ENCODE peak calls at places on chromosomes 16 and 17, in eight cellular contexts. L is fibroblast of mammary gland, J is NT2/D1, C is breast epithelium, M is ovary, V is GM23248, A is AG10803, N is heart left ventricle. I is an unnamed sample.

GRCh38 chr16:87930456-87930855 is 5.9 kb downstream of the CA5A start:
- DNase-seq in N (no peak), M (no peak), L (no peak), A (no peak), V (peak; percentile 36), J (no peak), C (no peak), I (no peak)

GRCh38 chr17:10119203-10120112 is 78.9 kb downstream of the GAS7 start:
- DNase-seq in A (peak; percentile 46), J (no peak), N (no peak), V (peak; percentile 25), M (no peak), C (peak; percentile 96), L (peak; percentile 18), I (peak; percentile 39)

GRCh38 chr16:56277040-56277439 is 85.8 kb downstream of the GNAO1 start:
- DNase-seq in L (no peak), N (no peak), J (peak; percentile 64), A (no peak), C (no peak), V (no peak), M (no peak), I (no peak)

GRCh38 chr16:27366687-27367462 is 35.1 kb upstream of the IL21R start:
- DNase-seq in A (no peak), N (no peak), J (no peak), M (no peak), V (peak; percentile 38), L (peak; percentile 24), C (no peak), I (peak; percentile 76)

GRCh38 chr16:65136656-65137055 is 14.8 kb upstream of the CDH11 start:
- DNase-seq in N (no peak), L (no peak), C (no peak), M (no peak), V (no peak), J (no peak), A (no peak), I (no peak)

GRCh38 chr17:66963521-66964082 is 905 bp upstream of the CACNG4 start:
- DNase-seq in M (no peak), C (no peak), J (no peak), V (no peak), L (no peak), A (no peak), N (no peak), I (no peak)

GRCh38 chr16:88685156-88686061 is 898 bp downstream of the SNAI3 start:
- DNase-seq in J (no peak), N (no peak), M (no peak), C (no peak), V (peak; percentile 86), L (peak; percentile 69), A (peak; percentile 51), I (peak; percentile 67)

GRCh38 chr17:7356072-7356549 is 1.2 kb downstream of the TMEM95 start:
- DNase-seq in J (peak; percentile 75), N (peak; percentile 79), C (peak; percentile 69), A (peak; percentile 56), V (peak; percentile 79), L (peak; percentile 66), M (peak; percentile 76), I (peak; percentile 81)

GRCh38 chr17:68421486-68421885 is 35.8 kb downstream of the WIPI1 start:
- DNase-seq in J (no peak), V (no peak), N (no peak), L (no peak), C (no peak), M (no peak), A (no peak), I (no peak)

GRCh38 chr17:62804822-62805221 is 3.3 kb downstream of the MARCHF10 start:
- DNase-seq in N (no peak), V (peak; percentile 80), M (no peak), C (no peak), A (peak; percentile 65), L (peak; percentile 78), J (no peak), I (no peak)

GRCh38 chr16:73010150-73010676 is 37.7 kb downstream of the ZFHX3 start:
- DNase-seq in V (no peak), J (no peak), A (no peak), L (no peak), N (no peak), M (no peak), C (no peak), I (no peak)

GRCh38 chr17:36524428-36524876 is 10.2 kb downstream of the MYO19 start:
- DNase-seq in L (peak; percentile 25), V (peak; percentile 37), M (no peak), J (no peak), A (no peak), N (no peak), C (no peak), I (no peak)

GRCh38 chr16:86824751-86825310 is 246.5 kb downstream of the FOXL1 start:
- DNase-seq in N (no peak), J (no peak), C (no peak), A (no peak), V (no peak), M (no peak), L (peak; percentile 23), I (no peak)

GRCh38 chr16:12801511-12802042 is 2.1 kb downstream of the CPPED1 start:
- DNase-seq in A (peak; percentile 94), J (no peak), V (peak; percentile 91), L (peak; percentile 80), M (peak; percentile 79), C (peak; percentile 29), N (peak; percentile 33), I (no peak)

GRCh38 chr17:40062347-40063033 is at the start of gene THRA:
- DNase-seq in L (no peak), V (peak; percentile 86), N (peak; percentile 86), A (peak; percentile 43), M (peak; percentile 79), C (peak; percentile 47), J (no peak), I (peak; percentile 92)

GRCh38 chr17:57484826-57485565 is 228.7 kb downstream of the MSI2 start:
- DNase-seq in V (no peak), C (no peak), L (no peak), M (no peak), A (no peak), J (no peak), N (no peak), I (peak; percentile 31)

GRCh38 chr16:89905511-89906140 is 13.0 kb upstream of the MC1R start:
- DNase-seq in L (peak; percentile 36), A (no peak), N (no peak), J (no peak), V (peak; percentile 30), C (no peak), M (peak; percentile 16), I (no peak)

GRCh38 chr16:50683689-50684374 is 2.7 kb upstream of the SNX20 start:
- DNase-seq in C (no peak), N (no peak), V (no peak), M (no peak), J (no peak), A (no peak), L (no peak), I (no peak)

GRCh38 chr16:46923513-46924295 is 39.5 kb downstream of the GPT2 start:
- DNase-seq in L (peak; percentile 56), N (no peak), V (peak; percentile 11), J (no peak), M (no peak), A (no peak), C (no peak), I (no peak)

GRCh38 chr16:30155188-30155587 is 28.2 kb upstream of the CORO1A start:
- DNase-seq in V (no peak), C (no peak), J (no peak), M (no peak), A (no peak), N (no peak), L (no peak), I (no peak)

GRCh38 chr16:27408012-27408601 is 6.1 kb downstream of the IL21R start:
- DNase-seq in V (peak; percentile 82), A (peak; percentile 42), M (no peak), J (no peak), L (peak; percentile 47), C (no peak), N (no peak), I (no peak)

GRCh38 chr17:4598776-4599504 is 14.6 kb downstream of the SMTNL2 start:
- DNase-seq in J (no peak), C (peak; percentile 31), M (peak; percentile 87), A (peak; percentile 12), V (peak; percentile 43), N (no peak), L (peak; percentile 66), I (peak; percentile 91)

DNA sequence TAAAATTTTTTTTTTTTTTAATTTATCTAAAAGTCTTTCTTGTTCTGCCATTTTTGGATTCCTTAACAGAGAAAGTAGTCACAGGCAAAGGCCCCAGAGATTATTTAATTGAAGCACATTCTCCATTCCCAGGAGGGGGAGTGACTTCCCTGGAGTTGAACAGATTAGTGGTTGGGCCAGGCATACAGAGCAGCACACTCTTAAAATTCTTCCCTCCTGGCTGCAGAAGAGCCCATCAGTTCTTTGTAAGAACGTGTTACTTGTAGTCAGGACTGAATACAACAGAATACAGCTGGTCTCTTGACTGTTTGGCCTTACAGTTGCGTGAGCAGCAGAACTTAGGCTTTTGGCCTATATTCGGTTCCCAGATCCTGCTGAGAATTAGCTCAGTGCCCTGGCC is 1.8 kb downstream of the ALKBH5 start:
- DNase-seq in J (no peak), N (no peak), M (no peak), V (peak; percentile 64), L (peak; percentile 42), C (no peak), A (peak; percentile 52), I (no peak)
- H3K4me3 ChIP-seq in J (peak overlapping the region; percentile 68), N (peak overlapping the region; percentile 99), M (peak overlapping the region; percentile 95), V (peak overlapping the region; percentile 94), L (peak overlapping the region; percentile 65), C (peak overlapping the region; percentile 77), A (peak overlapping the region; percentile 90), I (peak overlapping the region; percentile 76)

GRCh38 chr16:58882292-58882691 is 148.2 kb upstream of the GOT2 start:
- DNase-seq in N (no peak), M (no peak), J (no peak), L (no peak), A (no peak), C (no peak), V (no peak), I (no peak)
- H3K4me3 ChIP-seq in N (no peak overlapping the region), M (no peak overlapping the region), J (no peak overlapping the region), L (no peak overlapping the region), A (no peak overlapping the region), C (no peak overlapping the region), V (no peak overlapping the region), I (no peak overlapping the region)

DNA sequence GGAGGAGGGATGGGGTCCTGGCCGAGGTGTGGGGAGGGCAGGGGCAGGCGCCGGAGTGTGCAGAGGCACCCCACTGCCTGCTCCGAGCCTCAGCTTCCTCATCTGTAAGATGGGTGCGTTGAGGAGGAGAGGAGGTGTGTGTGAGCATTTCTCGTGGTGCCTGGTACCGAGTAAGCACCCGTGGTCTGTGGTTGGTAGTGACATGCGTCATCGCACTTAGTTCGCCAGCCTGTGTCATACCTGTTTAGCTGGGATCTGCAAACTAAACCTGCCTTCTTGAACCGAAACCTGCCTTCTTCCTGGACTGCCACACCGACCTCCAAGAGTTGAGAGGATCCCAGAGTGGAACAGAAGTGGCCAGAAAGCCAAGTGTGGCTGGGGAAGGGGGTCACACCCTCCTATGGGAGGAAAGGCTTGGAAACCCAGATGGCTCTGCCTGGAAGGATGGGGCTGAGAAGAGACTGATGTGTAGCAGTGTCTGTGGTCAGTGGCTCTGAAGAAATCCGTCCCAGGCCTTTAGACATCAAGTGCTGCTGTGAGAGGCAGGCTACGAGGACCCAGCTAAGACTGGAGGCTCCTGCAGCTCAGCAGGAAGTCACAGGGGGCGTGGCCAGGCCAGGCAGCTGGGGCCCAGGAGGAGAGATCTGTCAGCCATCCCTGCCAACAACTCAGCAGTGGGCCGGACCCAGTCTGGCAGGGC is 162.6 kb upstream of the PLCG2 start:
- DNase-seq in L (peak; percentile 22), V (peak; percentile 73), J (no peak), C (no peak), M (peak; percentile 42), A (peak; percentile 81), N (peak; percentile 72), I (peak; percentile 91)
- H3K4me3 ChIP-seq in L (no peak overlapping the region), V (no peak overlapping the region), J (no peak overlapping the region), C (peak overlapping the region; percentile 11), M (no peak overlapping the region), A (no peak overlapping the region), N (no peak overlapping the region), I (no peak overlapping the region)

GRCh38 chr16:67185003-67185865 is 1.5 kb upstream of the MATCAP1 start:
- DNase-seq in L (peak; percentile 90), C (peak; percentile 80), A (peak; percentile 87), N (peak; percentile 92), J (peak; percentile 92), M (peak; percentile 96), V (peak; percentile 96), I (peak; percentile 98)
- H3K4me3 ChIP-seq in L (no peak overlapping the region), C (peak overlapping the region; percentile 76), A (peak overlapping the region; percentile 14), N (peak overlapping the region; percentile 71), J (peak overlapping the region; percentile 81), M (peak overlapping the region; percentile 83), V (peak overlapping the region; percentile 21), I (no peak overlapping the region)